ENCODE peak calls at places on chromosomes 13 and 19, in eight cellular contexts. D is lower lobe of right lung, F is hypothalamus, L is left cardiac atrium, E is NCI-H69, B is cardiac muscle cell, O is PC-3, K is upper lobe of left lung. G is an unnamed sample.

GRCh38 chr19:40762754-40763153 is 11.8 kb downstream of the SNRPA start:
- DNase-seq in F (no peak), L (no peak), B (no peak), E (no peak), D (no peak), O (no peak), K (no peak), G (no peak)

GRCh38 chr19:8429044-8429443 is 15.7 kb upstream of the HNRNPM start:
- DNase-seq in K (no peak), B (no peak), F (no peak), D (no peak), E (no peak), O (no peak), L (no peak), G (no peak)

GRCh38 chr19:50214699-50215543 is 11.5 kb downstream of the MYH14 start:
- DNase-seq in E (peak; percentile 91), D (peak; percentile 93), K (peak; percentile 92), F (no peak), L (no peak), B (no peak), O (peak; percentile 97), G (no peak)

GRCh38 chr13:28819046-28819747 is 942 bp upstream of the MTUS2 start:
- DNase-seq in B (peak; percentile 57), E (no peak), F (no peak), K (no peak), L (peak; percentile 28), D (no peak), O (peak; percentile 6), G (no peak)

GRCh38 chr19:27775395-27775794 is 1437.6 kb downstream of the UQCRFS1 start:
- DNase-seq in K (no peak), E (no peak), F (no peak), O (no peak), L (no peak), B (no peak), D (no peak), G (no peak)

GRCh38 chr13:90375851-90376250 is 971.6 kb upstream of the MIR17HG start:
- DNase-seq in D (no peak), K (no peak), L (no peak), O (peak; percentile 47), F (no peak), E (no peak), B (no peak), G (no peak)

GRCh38 chr19:14385492-14385891 is 4.2 kb downstream of the ADGRE5 start:
- DNase-seq in B (no peak), L (no peak), E (no peak), F (no peak), O (no peak), D (no peak), K (no peak), G (no peak)

GRCh38 chr19:46493236-46494114 is 2.2 kb downstream of the PNMA8B start:
- DNase-seq in K (peak; percentile 91), E (no peak), O (no peak), L (peak; percentile 64), F (no peak), B (no peak), D (peak; percentile 55), G (no peak)

GRCh38 chr13:52359534-52359933 is 46.4 kb downstream of the THSD1 start:
- DNase-seq in F (no peak), O (no peak), D (no peak), E (no peak), L (no peak), K (no peak), B (no peak), G (no peak)

GRCh38 chr19:13143135-13143534 is 7.0 kb downstream of the STX10 start:
- DNase-seq in K (no peak), D (no peak), F (no peak), L (no peak), O (peak; percentile 91), E (peak; percentile 41), B (no peak), G (no peak)

GRCh38 chr13:74206061-74206561 is 71.9 kb upstream of the KLF12 start:
- DNase-seq in D (no peak), B (no peak), E (peak; percentile 3), K (no peak), O (peak; percentile 3), L (no peak), F (no peak), G (no peak)

GRCh38 chr13:110815471-110816204 is 99.2 kb downstream of the ANKRD10 start:
- DNase-seq in D (no peak), B (no peak), F (no peak), E (peak; percentile 63), L (no peak), K (no peak), O (peak; percentile 38), G (no peak)

GRCh38 chr13:41467546-41467945 is 10.2 kb downstream of the RGCC start:
- DNase-seq in L (no peak), B (no peak), F (no peak), D (no peak), K (no peak), O (no peak), E (peak; percentile 10), G (no peak)

GRCh38 chr13:42762251-42762650 is 19.1 kb upstream of the FAM216B start:
- DNase-seq in L (no peak), B (no peak), O (peak; percentile 36), K (no peak), E (no peak), F (no peak), D (no peak), G (no peak)

GRCh38 chr13:80235559-80236296 is 105.2 kb downstream of the SPRY2 start:
- DNase-seq in K (no peak), L (no peak), E (peak; percentile 0), B (peak; percentile 15), D (no peak), F (no peak), O (peak; percentile 85), G (no peak)

GRCh38 chr13:113034451-113035208 is 65.6 kb downstream of the MCF2L start:
- DNase-seq in E (peak; percentile 68), B (peak; percentile 60), K (peak; percentile 50), F (no peak), D (no peak), L (peak; percentile 58), O (peak; percentile 66), G (no peak)

GRCh38 chr13:33911521-33911920 is 93.6 kb downstream of the RFC3 start:
- DNase-seq in F (no peak), E (no peak), B (no peak), L (no peak), O (no peak), D (no peak), K (no peak), G (no peak)

GRCh38 chr19:32901504-32902161 is 32.1 kb upstream of the SLC7A9 start:
- DNase-seq in O (peak; percentile 15), K (no peak), L (no peak), D (no peak), E (no peak), B (no peak), F (no peak), G (no peak)

GRCh38 chr19:50712833-50713232 is 6.8 kb downstream of the SHANK1 start:
- DNase-seq in K (no peak), E (no peak), B (no peak), O (no peak), L (no peak), F (no peak), D (no peak), G (no peak)

GRCh38 chr19:41706741-41707501 is 1.5 kb upstream of the CEACAM5 start:
- DNase-seq in K (peak; percentile 88), E (peak; percentile 90), O (peak; percentile 71), L (peak; percentile 34), D (peak; percentile 83), B (no peak), F (no peak), G (peak; percentile 76)

GRCh38 chr19:55640577-55641375 is at the start of gene ZNF580:
- DNase-seq in E (peak; percentile 87), F (peak; percentile 28), L (peak; percentile 80), D (peak; percentile 73), O (peak; percentile 80), B (peak; percentile 73), K (peak; percentile 95), G (peak; percentile 61)

GRCh38 chr13:29526741-29527140 is 68.7 kb downstream of the SLC7A1 start:
- DNase-seq in K (no peak), D (no peak), B (no peak), F (no peak), E (no peak), O (no peak), L (no peak), G (peak; percentile 27)

GRCh38 chr13:73179906-73180305 is 121.1 kb downstream of the KLF5 start:
- DNase-seq in B (no peak), K (no peak), E (no peak), D (no peak), L (no peak), F (no peak), O (peak; percentile 59), G (no peak)

GRCh38 chr13:31890946-31891345 is 140.6 kb upstream of the FRY start:
- DNase-seq in K (no peak), L (no peak), F (no peak), E (no peak), O (no peak), D (no peak), B (no peak), G (no peak)

GRCh38 chr13:30143671-30144400 is 163.5 kb downstream of the KATNAL1 start:
- DNase-seq in F (no peak), E (no peak), D (no peak), B (no peak), L (no peak), O (no peak), K (no peak), G (no peak)

GRCh38 chr19:8655340-8655709 is 24.9 kb downstream of the NFILZ start:
- DNase-seq in D (no peak), F (no peak), B (no peak), K (peak; percentile 50), E (peak; percentile 11), L (no peak), O (no peak), G (no peak)

GRCh38 chr19:8163781-8164180 is 14.4 kb upstream of the FBN3 start:
- DNase-seq in B (no peak), O (peak; percentile 63), L (no peak), D (no peak), K (no peak), E (no peak), F (no peak), G (no peak)

GRCh38 chr19:2495130-2495641 is 19.3 kb downstream of the GADD45B start:
- DNase-seq in F (no peak), K (peak; percentile 94), L (peak; percentile 88), D (peak; percentile 92), B (peak; percentile 91), E (peak; percentile 62), O (peak; percentile 71), G (peak; percentile 88)

GRCh38 chr19:12793290-12794195 is 2.3 kb downstream of the JUNB start:
- DNase-seq in F (peak; percentile 74), O (peak; percentile 99), L (peak; percentile 94), D (peak; percentile 94), K (peak; percentile 98), B (peak; percentile 93), E (peak; percentile 96), G (peak; percentile 96)

GRCh38 chr13:61036715-61037114 is 378.9 kb downstream of the PCDH20 start:
- DNase-seq in E (no peak), K (no peak), F (no peak), L (no peak), O (peak; percentile 37), B (no peak), D (no peak), G (no peak)

GRCh38 chr19:30131246-30131645 is 189.2 kb downstream of the URI1 start:
- DNase-seq in D (no peak), F (no peak), O (no peak), B (no peak), L (no peak), E (no peak), K (no peak), G (no peak)

GRCh38 chr19:41785653-41786052 is 10.7 kb upstream of the CEACAM3 start:
- DNase-seq in B (peak; percentile 52), O (peak; percentile 83), F (no peak), K (no peak), L (peak; percentile 48), E (peak; percentile 93), D (peak; percentile 81), G (peak; percentile 38)

GRCh38 chr19:33812388-33813330 is 16.0 kb downstream of the KCTD15 start:
- DNase-seq in B (no peak), D (peak; percentile 46), K (no peak), O (no peak), L (no peak), F (no peak), E (no peak), G (no peak)

GRCh38 chr13:31365630-31366029 is 165.9 kb downstream of the B3GLCT start:
- DNase-seq in B (no peak), F (no peak), D (no peak), E (no peak), O (no peak), K (no peak), L (no peak), G (no peak)